ENCODE peak calls at places on chromosomes 5 and 9, in five cellular contexts. Z is effector memory CD4-positive, alpha-beta T cell; J is mesendoderm; U is brain microvascular endothelial cell; T is bronchial epithelial cell. C is an unnamed sample.

GRCh38 chr5:135195267-135195603 is 161.2 kb upstream of the PITX1 start:
- DNase-seq in Z (no peak), J (no peak), U (no peak), T (no peak), C (no peak)

GRCh38 chr9:63817622-63818518 is 1467.1 kb downstream of the FOXD4L5 start:
- DNase-seq in Z (peak; percentile 43), J (peak; percentile 22), U (peak; percentile 39), T (no peak), C (no peak)

GRCh38 chr5:122311888-122312669 is at the start of gene SNCAIP:
- DNase-seq in Z (no peak), J (peak; percentile 57), U (no peak), T (no peak), C (no peak)

GRCh38 chr9:36566813-36567217 is 5.9 kb upstream of the MELK start:
- DNase-seq in Z (no peak), J (no peak), U (peak; percentile 16), T (no peak), C (peak; percentile 49)

GRCh38 chr5:66646570-66646969 is 50.4 kb downstream of the MAST4 start:
- DNase-seq in Z (no peak), J (no peak), U (no peak), T (no peak), C (no peak)

GRCh38 chr5:165029471-165029870 is 1524.1 kb downstream of the MAT2B start:
- DNase-seq in Z (no peak), J (peak; percentile 89), U (no peak), T (no peak), C (no peak)

GRCh38 chr9:121201045-121201737 is 478 bp downstream of the RAB14 start:
- DNase-seq in Z (peak; percentile 47), J (peak; percentile 49), U (no peak), T (no peak), C (no peak)

GRCh38 chr5:135448796-135449507 is 1.8 kb upstream of the DCANP1 start:
- DNase-seq in Z (no peak), J (no peak), U (no peak), T (no peak), C (no peak)

GRCh38 chr5:308672-309271 is 12.7 kb upstream of the AHRR start:
- DNase-seq in Z (no peak), J (no peak), U (peak; percentile 21), T (peak; percentile 43), C (no peak)

GRCh38 chr5:26482076-26482816 is 556.1 kb downstream of the CDH9 start:
- DNase-seq in Z (no peak), J (no peak), U (no peak), T (no peak), C (no peak)

GRCh38 chr5:67648201-67648671 is 451.6 kb upstream of the CD180 start:
- DNase-seq in Z (no peak), J (no peak), U (peak; percentile 73), T (no peak), C (no peak)

GRCh38 chr5:74945561-74946165 is 79.5 kb upstream of the FAM169A start:
- DNase-seq in Z (no peak), J (no peak), U (no peak), T (no peak), C (no peak)

GRCh38 chr5:10157085-10157669 is 92.5 kb downstream of the ATPSCKMT start:
- DNase-seq in Z (no peak), J (peak; percentile 82), U (no peak), T (no peak), C (no peak)

GRCh38 chr9:73073337-73074175 is 78.1 kb upstream of the ANXA1 start:
- DNase-seq in Z (no peak), J (no peak), U (peak; percentile 32), T (no peak), C (no peak)

GRCh38 chr9:137784046-137784445 is 93.5 kb upstream of the CACNA1B start:
- DNase-seq in Z (no peak), J (peak; percentile 12), U (no peak), T (no peak), C (no peak)

GRCh38 chr9:20790721-20791120 is 106.7 kb downstream of the FOCAD start:
- DNase-seq in Z (no peak), J (peak; percentile 6), U (no peak), T (no peak), C (no peak)

GRCh38 chr9:109447329-109448076 is 50.6 kb downstream of the PTPN3 start:
- DNase-seq in Z (no peak), J (no peak), U (no peak), T (peak; percentile 48), C (no peak)

GRCh38 chr5:95664204-95664786 is 17.7 kb downstream of the RFESD start:
- DNase-seq in Z (no peak), J (peak; percentile 32), U (no peak), T (peak; percentile 58), C (no peak)

GRCh38 chr9:126421567-126422428 is 95.2 kb downstream of the MVB12B start:
- DNase-seq in Z (no peak), J (peak; percentile 89), U (no peak), T (no peak), C (no peak)

GRCh38 chr5:131206061-131206460 is 35.3 kb downstream of the LYRM7 start:
- DNase-seq in Z (no peak), J (peak; percentile 2), U (no peak), T (no peak), C (no peak)

GRCh38 chr9:124285903-124286291 is 28.1 kb downstream of the NEK6 start:
- DNase-seq in Z (no peak), J (no peak), U (peak; percentile 97), T (no peak), C (no peak)

GRCh38 chr9:122538757-122539156 is 11.7 kb upstream of the OR1N1 start:
- DNase-seq in Z (no peak), J (no peak), U (no peak), T (no peak), C (no peak)

GRCh38 chr5:124662261-124662781 is 84.1 kb downstream of the ZNF608 start:
- DNase-seq in Z (no peak), J (peak; percentile 71), U (no peak), T (no peak), C (no peak)

GRCh38 chr5:147223951-147224791 is 10.7 kb upstream of the STK32A start:
- DNase-seq in Z (no peak), J (peak; percentile 59), U (peak; percentile 20), T (peak; percentile 51), C (no peak)

GRCh38 chr9:124369236-124369797 is 45.9 kb downstream of the PSMB7 start:
- DNase-seq in Z (no peak), J (no peak), U (no peak), T (no peak), C (no peak)

DNA sequence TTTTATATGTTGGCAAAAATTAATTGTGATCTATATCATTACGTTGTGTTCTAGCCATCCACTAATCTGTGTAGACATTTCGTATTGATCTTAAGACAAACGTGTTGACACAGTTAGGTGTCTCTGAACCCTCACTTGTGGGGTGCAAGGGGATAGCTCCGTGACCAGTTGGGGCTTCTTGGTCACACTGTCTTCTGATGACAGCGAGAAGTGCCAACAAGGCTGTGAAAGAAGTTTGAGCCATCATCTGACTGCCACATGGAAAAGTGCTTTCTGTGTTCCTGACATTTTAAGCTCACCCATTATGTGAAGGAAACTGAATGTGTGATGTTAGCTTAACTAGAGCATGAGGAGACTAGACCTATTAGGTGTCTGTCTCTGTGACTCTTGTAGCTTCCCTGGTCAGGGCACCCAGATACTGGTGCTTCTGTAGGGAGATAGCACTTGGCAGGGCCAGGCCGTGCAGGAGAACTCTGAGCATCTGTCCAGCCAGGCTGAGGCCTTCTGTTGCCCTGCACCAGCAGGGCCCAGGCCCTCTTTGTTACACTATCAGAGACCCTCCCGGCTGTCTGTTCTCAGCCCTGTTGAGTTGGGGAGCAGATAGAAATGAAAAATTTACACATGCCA is 52.8 kb upstream of the PHF2 start:
- DNase-seq in Z (no peak), J (no peak), U (no peak), T (no peak), C (no peak)
- H3K36me3 ChIP-seq in Z (peaks cover 53% of the 10 kb centered on the region), J (peaks cover 2% of the 10 kb centered on the region), U (peaks cover 6% of the 10 kb centered on the region), T (peaks cover 21% of the 10 kb centered on the region), C (peaks cover 21% of the 10 kb centered on the region)

DNA sequence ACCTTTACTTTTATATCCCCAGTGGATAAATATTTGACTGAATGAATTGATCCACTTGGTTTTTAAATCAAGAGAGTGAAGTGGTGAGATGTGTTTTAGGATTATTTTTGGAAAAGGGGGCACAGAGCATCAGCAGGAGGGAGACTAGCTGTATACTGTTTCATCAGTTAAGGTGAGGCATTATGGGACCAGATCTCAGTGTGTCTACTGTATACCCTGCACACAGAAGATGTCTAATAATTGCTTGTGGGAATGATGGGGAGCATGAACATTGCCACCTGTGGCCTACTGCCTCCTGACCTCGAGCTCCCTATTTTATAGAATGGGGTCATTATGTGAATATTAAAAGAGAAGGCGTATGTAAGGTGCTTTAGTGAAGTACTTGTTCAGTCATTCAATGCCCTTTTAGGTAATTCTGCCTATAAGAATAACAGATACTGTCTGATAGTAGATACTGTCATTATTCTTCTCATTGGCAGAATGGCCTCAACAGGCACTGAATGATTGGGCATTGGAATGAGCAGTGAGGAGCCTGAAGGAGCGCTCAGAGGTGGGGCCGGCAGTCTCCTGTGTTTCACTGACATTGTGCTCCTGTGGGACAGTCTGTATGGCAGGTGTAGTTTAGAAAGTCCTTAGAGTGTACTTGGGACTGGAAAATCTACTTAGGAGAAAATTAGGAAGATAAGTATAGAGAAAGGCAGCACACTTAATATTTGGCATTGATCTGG is 47.4 kb upstream of the FAM120AOS start:
- DNase-seq in Z (no peak), J (no peak), U (no peak), T (no peak), C (no peak)
- H3K36me3 ChIP-seq in Z (peaks cover 17% of the 10 kb centered on the region), J (no peaks in the 10 kb centered on the region), U (peaks cover 39% of the 10 kb centered on the region), T (peaks cover 11% of the 10 kb centered on the region), C (peaks cover 11% of the 10 kb centered on the region)

GRCh38 chr9:100307061-100307460 is 45.7 kb downstream of the TEX10 start:
- DNase-seq in Z (no peak), J (no peak), U (no peak), T (no peak), C (no peak)

GRCh38 chr9:100308965-100309564 is 43.7 kb downstream of the TEX10 start:
- DNase-seq in Z (no peak), J (no peak), U (no peak), T (no peak), C (no peak)

GRCh38 chr9:100315561-100315960 is 37.2 kb downstream of the TEX10 start:
- DNase-seq in Z (no peak), J (no peak), U (no peak), T (no peak), C (no peak)

GRCh38 chr9:100306283-100306682 is 46.5 kb downstream of the TEX10 start:
- DNase-seq in Z (no peak), J (no peak), U (no peak), T (no peak), C (no peak)

GRCh38 chr9:100309992-100310391 is 42.8 kb downstream of the TEX10 start:
- DNase-seq in Z (no peak), J (no peak), U (peak; percentile 6), T (no peak), C (no peak)
- H3K36me3 ChIP-seq in Z (peaks cover 27% of the 10 kb centered on the region), J (no peaks in the 10 kb centered on the region), U (peaks cover 8% of the 10 kb centered on the region), T (peaks cover 4% of the 10 kb centered on the region), C (no peaks in the 10 kb centered on the region)

DNA sequence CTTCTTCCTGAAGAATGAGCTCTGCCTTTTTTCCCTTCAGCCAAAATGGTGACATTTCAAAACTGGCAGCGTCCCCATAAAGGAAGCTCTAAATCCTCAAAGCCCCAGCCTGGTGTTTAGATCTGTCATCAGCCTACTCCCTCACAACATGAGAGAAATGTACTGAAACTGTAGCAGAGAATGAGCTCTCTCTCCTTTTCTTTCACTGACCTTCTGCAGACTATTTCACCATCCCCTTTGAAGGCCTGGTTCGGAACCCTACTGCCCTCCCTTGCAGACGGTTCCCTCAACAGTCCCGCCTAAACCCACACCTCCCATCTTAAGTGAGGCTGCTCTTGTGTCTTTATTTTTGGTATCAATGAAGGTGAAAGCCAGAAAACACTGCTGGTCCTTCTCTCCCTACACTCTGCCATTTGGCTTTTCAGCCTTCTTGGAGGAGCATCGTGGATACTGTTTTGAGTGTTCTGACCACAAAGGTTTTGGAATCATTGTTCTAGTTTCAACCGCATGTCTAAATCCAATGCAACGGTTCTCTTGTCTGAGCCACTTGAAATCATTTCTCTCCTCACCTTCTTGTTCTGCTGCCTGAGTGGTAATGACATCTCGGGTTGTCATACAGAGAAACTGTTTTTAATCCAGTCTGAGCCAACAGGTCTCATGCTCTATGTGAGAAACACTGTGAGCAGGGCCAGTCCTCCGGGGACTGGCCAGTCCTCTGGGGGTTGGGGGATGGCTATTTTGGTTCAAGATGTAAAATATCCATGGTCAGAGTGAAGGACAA is 39.0 kb downstream of the ITK start:
- DNase-seq in Z (no peak), J (no peak), U (no peak), T (no peak), C (no peak)
- H3K36me3 ChIP-seq in Z (peaks cover 68% of the 10 kb centered on the region), J (no peaks in the 10 kb centered on the region), U (no peaks in the 10 kb centered on the region), T (no peaks in the 10 kb centered on the region), C (no peaks in the 10 kb centered on the region)